ENCODE peak calls at places on chromosomes 12 and 14, in seven cellular contexts. One of them, this sample, is unnamed.

GRCh38 chr12:62813031-62813829 is 121.7 kb downstream of the PPM1H start:
- DNase-seq in foreskin fibroblast: peak
- DNase-seq in fibroblast of the aortic adventitia: peak
- DNase-seq in fibroblast of mammary gland: peak
- DNase-seq in astrocyte of the cerebellum: peak
- DNase-seq in choroid plexus epithelial cell: peak
- DNase-seq in CD4-positive, alpha-beta T cell: peak
- DNase-seq in this sample: no peak

GRCh38 chr12:58847876-58848600 is 72.3 kb downstream of the LRIG3 start:
- DNase-seq in foreskin fibroblast: no peak
- DNase-seq in fibroblast of the aortic adventitia: no peak
- DNase-seq in fibroblast of mammary gland: no peak
- DNase-seq in astrocyte of the cerebellum: no peak
- DNase-seq in choroid plexus epithelial cell: no peak
- DNase-seq in CD4-positive, alpha-beta T cell: no peak
- DNase-seq in this sample: no peak

GRCh38 chr12:122319312-122319638 is 53.0 kb upstream of the VPS33A start:
- DNase-seq in foreskin fibroblast: no peak
- DNase-seq in fibroblast of the aortic adventitia: no peak
- DNase-seq in fibroblast of mammary gland: no peak
- DNase-seq in astrocyte of the cerebellum: no peak
- DNase-seq in choroid plexus epithelial cell: no peak
- DNase-seq in CD4-positive, alpha-beta T cell: no peak
- DNase-seq in this sample: no peak

GRCh38 chr14:99717682-99718013 is 33.5 kb downstream of the CYP46A1 start:
- DNase-seq in foreskin fibroblast: no peak
- DNase-seq in fibroblast of the aortic adventitia: no peak
- DNase-seq in fibroblast of mammary gland: no peak
- DNase-seq in astrocyte of the cerebellum: no peak
- DNase-seq in choroid plexus epithelial cell: no peak
- DNase-seq in CD4-positive, alpha-beta T cell: no peak
- DNase-seq in this sample: no peak

GRCh38 chr14:68140111-68140741 is 320.6 kb downstream of the RAD51B start:
- DNase-seq in foreskin fibroblast: peak
- DNase-seq in fibroblast of the aortic adventitia: peak
- DNase-seq in fibroblast of mammary gland: peak
- DNase-seq in astrocyte of the cerebellum: peak
- DNase-seq in choroid plexus epithelial cell: peak
- DNase-seq in CD4-positive, alpha-beta T cell: no peak
- DNase-seq in this sample: no peak

GRCh38 chr12:46677749-46678148 is 148.0 kb downstream of the SLC38A4 start:
- DNase-seq in foreskin fibroblast: peak
- DNase-seq in fibroblast of the aortic adventitia: peak
- DNase-seq in fibroblast of mammary gland: peak
- DNase-seq in astrocyte of the cerebellum: peak
- DNase-seq in choroid plexus epithelial cell: peak
- DNase-seq in CD4-positive, alpha-beta T cell: no peak
- DNase-seq in this sample: no peak

GRCh38 chr14:67673451-67673850 is 981 bp downstream of the VTI1B start:
- DNase-seq in foreskin fibroblast: peak
- DNase-seq in fibroblast of the aortic adventitia: peak
- DNase-seq in fibroblast of mammary gland: peak
- DNase-seq in astrocyte of the cerebellum: no peak
- DNase-seq in choroid plexus epithelial cell: peak
- DNase-seq in CD4-positive, alpha-beta T cell: no peak
- DNase-seq in this sample: no peak

GRCh38 chr12:105862163-105862821 is 276.5 kb downstream of the NUAK1 start:
- DNase-seq in foreskin fibroblast: no peak
- DNase-seq in fibroblast of the aortic adventitia: peak
- DNase-seq in fibroblast of mammary gland: no peak
- DNase-seq in astrocyte of the cerebellum: no peak
- DNase-seq in choroid plexus epithelial cell: no peak
- DNase-seq in CD4-positive, alpha-beta T cell: no peak
- DNase-seq in this sample: no peak

GRCh38 chr12:1984759-1985158 is 19.5 kb downstream of the DCP1B start:
- DNase-seq in foreskin fibroblast: no peak
- DNase-seq in fibroblast of the aortic adventitia: no peak
- DNase-seq in fibroblast of mammary gland: no peak
- DNase-seq in astrocyte of the cerebellum: no peak
- DNase-seq in choroid plexus epithelial cell: no peak
- DNase-seq in CD4-positive, alpha-beta T cell: no peak
- DNase-seq in this sample: no peak

GRCh38 chr14:66944872-66945271 is 244.4 kb upstream of the GARIN2 start:
- DNase-seq in foreskin fibroblast: peak
- DNase-seq in fibroblast of the aortic adventitia: peak
- DNase-seq in fibroblast of mammary gland: peak
- DNase-seq in astrocyte of the cerebellum: peak
- DNase-seq in choroid plexus epithelial cell: peak
- DNase-seq in CD4-positive, alpha-beta T cell: no peak
- DNase-seq in this sample: no peak

GRCh38 chr14:24052656-24053547 is 1.1 kb downstream of the CARMIL3 start:
- DNase-seq in foreskin fibroblast: no peak
- DNase-seq in fibroblast of the aortic adventitia: no peak
- DNase-seq in fibroblast of mammary gland: peak
- DNase-seq in astrocyte of the cerebellum: no peak
- DNase-seq in choroid plexus epithelial cell: no peak
- DNase-seq in CD4-positive, alpha-beta T cell: no peak
- DNase-seq in this sample: peak

GRCh38 chr12:107091381-107091780 is 2.0 kb downstream of the CRY1 start:
- DNase-seq in foreskin fibroblast: peak
- DNase-seq in fibroblast of the aortic adventitia: peak
- DNase-seq in fibroblast of mammary gland: peak
- DNase-seq in astrocyte of the cerebellum: peak
- DNase-seq in choroid plexus epithelial cell: peak
- DNase-seq in CD4-positive, alpha-beta T cell: no peak
- DNase-seq in this sample: no peak

GRCh38 chr14:89773644-89774316 is 180.8 kb downstream of the EFCAB11 start:
- DNase-seq in foreskin fibroblast: peak
- DNase-seq in fibroblast of the aortic adventitia: no peak
- DNase-seq in fibroblast of mammary gland: no peak
- DNase-seq in astrocyte of the cerebellum: no peak
- DNase-seq in choroid plexus epithelial cell: no peak
- DNase-seq in CD4-positive, alpha-beta T cell: peak
- DNase-seq in this sample: peak

GRCh38 chr12:49619286-49619685 is 4.1 kb upstream of the PRPF40B start:
- DNase-seq in foreskin fibroblast: peak
- DNase-seq in fibroblast of the aortic adventitia: peak
- DNase-seq in fibroblast of mammary gland: no peak
- DNase-seq in astrocyte of the cerebellum: no peak
- DNase-seq in choroid plexus epithelial cell: peak
- DNase-seq in CD4-positive, alpha-beta T cell: no peak
- DNase-seq in this sample: no peak

GRCh38 chr14:105376521-105377440 is 21.6 kb upstream of the TEX22 start:
- DNase-seq in foreskin fibroblast: no peak
- DNase-seq in fibroblast of the aortic adventitia: no peak
- DNase-seq in fibroblast of mammary gland: no peak
- DNase-seq in astrocyte of the cerebellum: no peak
- DNase-seq in choroid plexus epithelial cell: no peak
- DNase-seq in CD4-positive, alpha-beta T cell: no peak
- DNase-seq in this sample: no peak
- TF ChIP-seq CTCF in foreskin fibroblast: no peak
- TF ChIP-seq CTCF in fibroblast of the aortic adventitia: no peak
- TF ChIP-seq CTCF in fibroblast of mammary gland: no peak
- TF ChIP-seq CTCF in astrocyte of the cerebellum: no peak
- TF ChIP-seq CTCF in choroid plexus epithelial cell: no peak
- TF ChIP-seq CTCF in CD4-positive, alpha-beta T cell: no peak
- TF ChIP-seq CTCF in this sample: no peak

GRCh38 chr14:72423957-72424356 is 469.9 kb downstream of the DPF3 start:
- DNase-seq in foreskin fibroblast: no peak
- DNase-seq in fibroblast of the aortic adventitia: no peak
- DNase-seq in fibroblast of mammary gland: no peak
- DNase-seq in astrocyte of the cerebellum: no peak
- DNase-seq in choroid plexus epithelial cell: no peak
- DNase-seq in CD4-positive, alpha-beta T cell: no peak
- DNase-seq in this sample: no peak

GRCh38 chr14:72419226-72419625 is 474.7 kb downstream of the DPF3 start:
- DNase-seq in foreskin fibroblast: no peak
- DNase-seq in fibroblast of the aortic adventitia: no peak
- DNase-seq in fibroblast of mammary gland: no peak
- DNase-seq in astrocyte of the cerebellum: no peak
- DNase-seq in choroid plexus epithelial cell: no peak
- DNase-seq in CD4-positive, alpha-beta T cell: no peak
- DNase-seq in this sample: no peak

GRCh38 chr14:72416892-72417291 is 477.0 kb downstream of the DPF3 start:
- DNase-seq in foreskin fibroblast: no peak
- DNase-seq in fibroblast of the aortic adventitia: no peak
- DNase-seq in fibroblast of mammary gland: no peak
- DNase-seq in astrocyte of the cerebellum: no peak
- DNase-seq in choroid plexus epithelial cell: no peak
- DNase-seq in CD4-positive, alpha-beta T cell: no peak
- DNase-seq in this sample: no peak

GRCh38 chr14:72416081-72416849 is 477.6 kb downstream of the DPF3 start:
- DNase-seq in foreskin fibroblast: no peak
- DNase-seq in fibroblast of the aortic adventitia: no peak
- DNase-seq in fibroblast of mammary gland: no peak
- DNase-seq in astrocyte of the cerebellum: no peak
- DNase-seq in choroid plexus epithelial cell: no peak
- DNase-seq in CD4-positive, alpha-beta T cell: no peak
- DNase-seq in this sample: no peak

DNA sequence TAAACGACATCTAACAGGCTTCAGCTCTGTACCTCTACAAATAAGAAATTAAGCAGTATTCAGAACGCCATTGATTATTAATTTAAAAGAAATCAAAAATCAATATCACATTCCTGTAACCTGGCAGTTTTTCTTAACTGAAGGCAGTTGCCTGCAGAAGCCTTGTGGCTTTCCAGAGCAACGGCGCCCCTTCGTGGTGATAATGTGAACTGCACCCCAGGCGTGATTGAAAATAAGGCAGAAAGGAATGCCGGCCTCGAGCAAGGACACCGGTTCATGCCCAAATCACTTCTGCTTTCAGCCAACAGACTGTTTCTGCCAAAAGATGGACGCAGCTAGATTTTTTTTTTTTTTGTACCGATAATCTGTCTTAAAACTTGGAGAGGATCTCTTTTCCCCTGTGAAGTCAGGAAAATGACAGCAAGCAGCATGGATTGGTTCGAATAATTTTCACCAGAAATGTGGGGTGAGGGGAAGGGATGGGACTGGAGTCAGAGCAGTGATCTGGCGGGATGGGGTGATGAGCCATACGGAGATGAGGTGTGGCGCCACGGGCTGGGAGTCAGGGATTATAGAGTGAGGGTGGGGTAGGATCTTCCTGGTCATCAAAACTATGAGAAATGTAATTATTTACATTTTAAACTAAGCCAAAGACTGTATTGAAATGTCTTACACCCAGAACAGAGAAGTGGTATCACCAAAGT is 473.0 kb downstream of the DPF3 start:
- DNase-seq in foreskin fibroblast: peak
- DNase-seq in fibroblast of the aortic adventitia: peak
- DNase-seq in fibroblast of mammary gland: peak
- DNase-seq in astrocyte of the cerebellum: peak
- DNase-seq in choroid plexus epithelial cell: peak
- DNase-seq in CD4-positive, alpha-beta T cell: peak
- DNase-seq in this sample: peak
- TF ChIP-seq CTCF in foreskin fibroblast: peak
- TF ChIP-seq CTCF in fibroblast of the aortic adventitia: peak
- TF ChIP-seq CTCF in fibroblast of mammary gland: peak
- TF ChIP-seq CTCF in astrocyte of the cerebellum: peak
- TF ChIP-seq CTCF in choroid plexus epithelial cell: peak
- TF ChIP-seq CTCF in CD4-positive, alpha-beta T cell: peak
- TF ChIP-seq CTCF in this sample: peak

GRCh38 chr12:43676183-43676813 is 82.3 kb downstream of the PUS7L start:
- DNase-seq in foreskin fibroblast: peak
- DNase-seq in fibroblast of the aortic adventitia: no peak
- DNase-seq in fibroblast of mammary gland: peak
- DNase-seq in astrocyte of the cerebellum: no peak
- DNase-seq in choroid plexus epithelial cell: peak
- DNase-seq in CD4-positive, alpha-beta T cell: no peak
- DNase-seq in this sample: no peak
- TF ChIP-seq CTCF in foreskin fibroblast: peak
- TF ChIP-seq CTCF in fibroblast of the aortic adventitia: peak
- TF ChIP-seq CTCF in fibroblast of mammary gland: peak
- TF ChIP-seq CTCF in astrocyte of the cerebellum: peak
- TF ChIP-seq CTCF in choroid plexus epithelial cell: peak
- TF ChIP-seq CTCF in CD4-positive, alpha-beta T cell: no peak
- TF ChIP-seq CTCF in this sample: no peak

GRCh38 chr14:73227812-73228781 is 9.2 kb upstream of the PAPLN start:
- DNase-seq in foreskin fibroblast: peak
- DNase-seq in fibroblast of the aortic adventitia: peak
- DNase-seq in fibroblast of mammary gland: peak
- DNase-seq in astrocyte of the cerebellum: peak
- DNase-seq in choroid plexus epithelial cell: peak
- DNase-seq in CD4-positive, alpha-beta T cell: no peak
- DNase-seq in this sample: no peak

GRCh38 chr14:73221945-73222344 is 15.4 kb upstream of the PAPLN start:
- DNase-seq in foreskin fibroblast: no peak
- DNase-seq in fibroblast of the aortic adventitia: no peak
- DNase-seq in fibroblast of mammary gland: peak
- DNase-seq in astrocyte of the cerebellum: no peak
- DNase-seq in choroid plexus epithelial cell: peak
- DNase-seq in CD4-positive, alpha-beta T cell: no peak
- DNase-seq in this sample: no peak

GRCh38 chr14:73223049-73223448 is 14.3 kb upstream of the PAPLN start:
- DNase-seq in foreskin fibroblast: peak
- DNase-seq in fibroblast of the aortic adventitia: no peak
- DNase-seq in fibroblast of mammary gland: peak
- DNase-seq in astrocyte of the cerebellum: no peak
- DNase-seq in choroid plexus epithelial cell: peak
- DNase-seq in CD4-positive, alpha-beta T cell: no peak
- DNase-seq in this sample: no peak
- TF ChIP-seq CTCF in foreskin fibroblast: no peak
- TF ChIP-seq CTCF in fibroblast of the aortic adventitia: no peak
- TF ChIP-seq CTCF in fibroblast of mammary gland: no peak
- TF ChIP-seq CTCF in astrocyte of the cerebellum: no peak
- TF ChIP-seq CTCF in choroid plexus epithelial cell: no peak
- TF ChIP-seq CTCF in CD4-positive, alpha-beta T cell: no peak
- TF ChIP-seq CTCF in this sample: no peak